ENCODE peak calls at places on chromosomes 6 and 20, in ten cellular contexts. X is A549, M is HCT116, P is ovary, O is Peyer's patch, E is heart left ventricle, Y is body of pancreas, S is tibial nerve, V is NB4, L is breast epithelium. G is an unnamed sample.

GRCh38 chr6:130697661-130698535 is 129.3 kb upstream of the SMLR1 start:
- DNase-seq in X (peak; percentile 25), M (peak; percentile 49), P (peak; percentile 38), O (peak; percentile 74), E (no peak), Y (peak; percentile 39), S (no peak), V (peak; percentile 43), L (no peak), G (peak; percentile 26)

GRCh38 chr20:58652606-58653303 is 1.7 kb downstream of the STX16 start:
- DNase-seq in X (no peak), M (no peak), P (no peak), O (no peak), E (no peak), Y (no peak), S (no peak), V (peak; percentile 26), L (no peak), G (peak; percentile 32)

GRCh38 chr6:111713196-111713705 is 107.6 kb upstream of the TRAF3IP2 start:
- DNase-seq in X (no peak), M (no peak), P (no peak), O (no peak), E (no peak), Y (no peak), S (no peak), V (no peak), L (no peak), G (no peak)

GRCh38 chr20:51001697-51002265 is 21.1 kb downstream of the KCNG1 start:
- DNase-seq in X (no peak), M (no peak), P (no peak), O (no peak), E (no peak), Y (no peak), S (no peak), V (no peak), L (no peak), G (no peak)

GRCh38 chr6:161422710-161423109 is 148.8 kb upstream of the AGPAT4 start:
- DNase-seq in X (peak; percentile 25), M (no peak), P (no peak), O (no peak), E (no peak), Y (no peak), S (no peak), V (no peak), L (no peak), G (no peak)

GRCh38 chr6:134658596-134658995 is 291.3 kb downstream of the ALDH8A1 start:
- DNase-seq in X (no peak), M (no peak), P (no peak), O (no peak), E (no peak), Y (no peak), S (no peak), V (no peak), L (no peak), G (no peak)

GRCh38 chr6:19535351-19535750 is 301.8 kb upstream of the ID4 start:
- DNase-seq in X (no peak), M (no peak), P (no peak), O (no peak), E (no peak), Y (peak; percentile 15), S (no peak), V (no peak), L (no peak), G (no peak)

GRCh38 chr20:14616003-14616402 is 278.6 kb upstream of the FLRT3 start:
- DNase-seq in X (no peak), M (no peak), P (no peak), O (no peak), E (no peak), Y (no peak), S (no peak), V (no peak), L (no peak), G (no peak)

GRCh38 chr6:41715779-41716515 is 19.5 kb downstream of the TFEB start:
- DNase-seq in X (no peak), M (no peak), P (no peak), O (no peak), E (no peak), Y (no peak), S (no peak), V (peak; percentile 41), L (no peak), G (no peak)

GRCh38 chr20:57102566-57102965 is 163.9 kb downstream of the BMP7 start:
- DNase-seq in X (no peak), M (no peak), P (no peak), O (no peak), E (no peak), Y (no peak), S (no peak), V (no peak), L (no peak), G (no peak)

DNA sequence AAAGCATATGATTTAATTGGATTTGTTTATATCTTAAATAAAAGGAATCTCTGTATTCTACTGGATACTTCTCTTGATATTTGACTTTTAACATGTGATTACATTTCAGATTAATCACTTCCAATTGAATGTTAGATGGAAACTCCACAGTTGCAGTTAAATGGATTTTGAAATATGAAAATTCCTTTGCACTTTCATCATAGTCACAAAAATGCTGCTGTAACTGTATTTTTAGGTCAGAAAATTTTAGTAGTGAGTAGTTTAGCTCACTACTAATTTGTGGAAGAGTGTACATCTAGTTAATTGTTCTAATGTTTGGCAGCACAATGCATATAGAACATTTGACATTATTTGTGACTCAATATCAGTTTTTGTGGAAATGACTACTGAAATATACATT is 26.8 kb downstream of the PTCHD4 start:
- DNase-seq in X (no peak), M (no peak), P (no peak), O (no peak), E (no peak), Y (no peak), S (no peak), V (no peak), L (no peak), G (no peak)
- TF ChIP-seq POLR2A in X (no peak), M (no peak), P (no peak), O (no peak), E (no peak), Y (no peak), S (no peak), V (no peak), L (no peak), G (no peak)

GRCh38 chr20:23088891-23089290 is 2.8 kb upstream of the CD93 start:
- DNase-seq in X (no peak), M (no peak), P (no peak), O (no peak), E (no peak), Y (no peak), S (no peak), V (no peak), L (no peak), G (no peak)
- TF ChIP-seq POLR2A in X (no peak), M (no peak), P (no peak), O (no peak), E (no peak), Y (no peak), S (no peak), V (no peak), L (no peak), G (no peak)

DNA sequence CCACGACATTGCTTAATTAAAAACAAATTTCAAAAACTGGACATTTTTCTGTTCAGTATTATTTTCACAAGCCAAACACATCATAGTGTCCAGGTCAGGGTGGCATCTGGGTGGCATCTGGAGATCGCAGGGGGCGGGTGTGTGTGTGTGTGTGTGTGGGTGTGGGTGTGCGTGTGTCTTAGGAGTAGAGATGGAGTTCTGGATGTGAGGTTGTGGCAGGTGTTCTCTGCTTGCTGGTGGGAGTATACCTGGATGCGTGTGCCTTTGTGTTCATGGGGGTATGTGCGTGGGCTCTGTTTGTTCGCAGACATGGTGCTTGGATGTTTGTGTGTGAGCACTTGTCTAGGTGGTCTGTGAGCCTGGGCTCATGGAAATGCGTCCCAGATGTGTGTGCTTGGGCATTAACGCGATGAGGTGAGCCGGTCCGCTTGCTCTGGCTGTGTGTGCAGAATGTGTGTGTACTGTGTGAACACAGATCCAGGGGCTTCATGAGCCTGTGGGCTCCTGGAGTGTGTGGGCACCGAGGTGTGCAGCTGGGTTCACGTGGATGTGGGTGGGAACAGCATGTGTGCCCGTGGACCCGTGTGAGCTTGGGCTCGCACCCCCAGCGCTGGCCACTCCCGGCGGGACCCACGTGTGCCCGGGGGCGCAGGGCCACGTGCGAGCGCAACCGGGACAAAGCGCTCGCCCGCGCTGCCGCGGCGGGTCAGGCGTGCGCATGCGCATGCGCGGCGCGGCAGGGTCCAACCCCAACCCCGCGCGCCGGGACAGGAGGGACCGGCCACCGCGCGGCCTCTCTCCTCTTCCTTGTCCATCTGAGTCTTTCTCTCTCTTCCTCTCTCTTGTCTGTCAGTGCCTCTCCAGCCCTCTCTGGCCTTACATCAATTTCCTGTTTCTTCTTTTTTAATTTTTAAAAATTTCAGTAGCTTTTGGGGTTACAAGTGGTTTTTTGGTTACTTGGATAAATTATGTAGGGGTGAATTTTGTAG is 60.4 kb downstream of the SRC start:
- DNase-seq in X (peak; percentile 66), M (no peak), P (peak; percentile 55), O (peak; percentile 61), E (no peak), Y (peak; percentile 57), S (no peak), V (peak; percentile 72), L (no peak), G (peak; percentile 56)
- TF ChIP-seq POLR2A in X (peak; percentile 40), M (peak; percentile 81), P (no peak), O (no peak), E (no peak), Y (no peak), S (no peak), V (peak; percentile 64), L (no peak), G (no peak)

GRCh38 chr20:62434098-62434497 is 6.8 kb upstream of the RBBP8NL start:
- DNase-seq in X (no peak), M (no peak), P (no peak), O (no peak), E (no peak), Y (no peak), S (no peak), V (no peak), L (no peak), G (no peak)

GRCh38 chr20:62437430-62437829 is 10.1 kb upstream of the RBBP8NL start:
- DNase-seq in X (no peak), M (no peak), P (no peak), O (no peak), E (no peak), Y (no peak), S (no peak), V (no peak), L (no peak), G (no peak)

GRCh38 chr20:62439218-62439617 is 11.9 kb upstream of the RBBP8NL start:
- DNase-seq in X (no peak), M (no peak), P (no peak), O (no peak), E (no peak), Y (no peak), S (no peak), V (peak; percentile 37), L (no peak), G (no peak)

GRCh38 chr20:62436692-62437091 is 9.4 kb upstream of the RBBP8NL start:
- DNase-seq in X (no peak), M (no peak), P (no peak), O (no peak), E (no peak), Y (no peak), S (no peak), V (no peak), L (no peak), G (no peak)

DNA sequence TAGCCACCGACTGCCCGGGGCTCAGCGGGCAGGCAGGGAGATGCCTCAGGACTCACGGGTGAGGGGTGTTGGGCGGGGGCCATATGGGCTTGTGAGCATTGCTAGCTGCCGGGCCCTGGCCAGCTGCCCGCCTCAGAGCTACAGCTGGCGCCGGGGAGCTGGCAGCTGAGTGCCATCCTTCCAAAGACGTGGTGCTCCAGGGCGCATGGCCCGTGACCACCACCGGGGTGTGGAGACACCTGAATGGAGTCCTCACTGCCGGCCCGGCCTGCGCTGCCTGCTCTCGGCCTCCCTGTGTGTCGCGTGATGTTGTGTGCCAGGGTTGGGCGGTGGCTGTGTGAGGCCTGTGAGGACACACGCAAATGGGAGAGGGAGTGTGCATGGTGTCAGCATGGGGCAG is 10.6 kb upstream of the RBBP8NL start:
- DNase-seq in X (no peak), M (no peak), P (no peak), O (no peak), E (no peak), Y (no peak), S (no peak), V (no peak), L (no peak), G (no peak)
- TF ChIP-seq POLR2A in X (no peak), M (no peak), P (no peak), O (no peak), E (no peak), Y (no peak), S (no peak), V (no peak), L (no peak), G (no peak)